ENCODE peak calls at places on chromosomes 12 and 14, in eight cellular contexts. X is NCI-H2107, F is COR-L47, V is T-cell, C is occipital lobe, P is GM23248, M is dermis blood vessel endothelial cell, U is astrocyte. O is an unnamed sample.

GRCh38 chr12:77941396-77941795 is 110.7 kb downstream of the NAV3 start:
- DNase-seq in P (peak; percentile 21), X (no peak), U (no peak), C (no peak), V (no peak), F (no peak), M (peak; percentile 16), O (no peak)

GRCh38 chr12:6272300-6273208 is 37.9 kb upstream of the PLEKHG6 start:
- DNase-seq in F (no peak), P (no peak), M (no peak), X (peak; percentile 80), C (no peak), U (peak; percentile 74), V (no peak), O (peak; percentile 82)

GRCh38 chr14:80930836-80931389 is 10.6 kb downstream of the CEP128 start:
- DNase-seq in P (peak; percentile 92), F (no peak), V (peak; percentile 53), M (peak; percentile 65), C (no peak), U (peak; percentile 93), X (no peak), O (no peak)

GRCh38 chr14:99199854-99200653 is 71.9 kb downstream of the BCL11B start:
- DNase-seq in F (no peak), X (no peak), P (peak; percentile 8), C (no peak), U (no peak), M (no peak), V (no peak), O (no peak)

GRCh38 chr12:132677492-132677891 is 9.7 kb downstream of the POLE start:
- DNase-seq in C (no peak), V (no peak), U (no peak), X (no peak), M (no peak), F (no peak), P (no peak), O (no peak)

GRCh38 chr12:40946612-40947194 is 241.4 kb upstream of the PDZRN4 start:
- DNase-seq in M (peak; percentile 64), P (peak; percentile 58), V (no peak), F (peak; percentile 12), U (peak; percentile 26), C (no peak), X (peak; percentile 7), O (no peak)

GRCh38 chr14:54627718-54628345 is 60.9 kb downstream of the SAMD4A start:
- DNase-seq in C (no peak), X (no peak), M (peak; percentile 81), V (peak; percentile 34), U (peak; percentile 62), F (no peak), P (peak; percentile 77), O (no peak)

GRCh38 chr12:55842681-55843429 is at the start of gene MMP19:
- DNase-seq in V (no peak), U (peak; percentile 70), F (no peak), M (peak; percentile 63), C (no peak), X (no peak), P (peak; percentile 87), O (peak; percentile 87)

GRCh38 chr12:67893003-67893402 is 96.2 kb upstream of the IFNG-AS1 start:
- DNase-seq in P (no peak), C (no peak), U (no peak), X (peak; percentile 59), M (no peak), F (no peak), V (no peak), O (no peak)

GRCh38 chr12:91663331-91663998 is 480.8 kb upstream of the DCN start:
- DNase-seq in P (no peak), V (no peak), U (no peak), X (no peak), C (no peak), F (peak; percentile 47), M (peak; percentile 30), O (no peak)

GRCh38 chr14:72521968-72522741 is 371.7 kb downstream of the DPF3 start:
- DNase-seq in M (no peak), X (no peak), P (peak; percentile 37), F (no peak), V (no peak), U (no peak), C (no peak), O (no peak)

GRCh38 chr14:50871914-50872732 is at the start of gene ABHD12B:
- DNase-seq in U (no peak), F (no peak), M (peak; percentile 19), V (no peak), C (no peak), P (peak; percentile 53), X (no peak), O (peak; percentile 73)

GRCh38 chr12:75553398-75553797 is 42.0 kb upstream of the KRR1 start:
- DNase-seq in M (no peak), P (peak; percentile 14), F (no peak), X (no peak), V (no peak), U (peak; percentile 52), C (no peak), O (peak; percentile 66)

GRCh38 chr14:33642641-33643342 is 308.1 kb downstream of the EGLN3 start:
- DNase-seq in V (no peak), U (peak; percentile 78), C (no peak), X (no peak), M (no peak), P (peak; percentile 34), F (no peak), O (no peak)

GRCh38 chr12:49060237-49061156 is at the start of gene KMT2D:
- DNase-seq in M (peak; percentile 97), U (peak; percentile 97), C (peak; percentile 90), V (peak; percentile 84), X (peak; percentile 86), F (peak; percentile 92), P (peak; percentile 99), O (peak; percentile 98)

GRCh38 chr12:19131020-19131431 is 1.5 kb downstream of the PLEKHA5 start:
- DNase-seq in C (peak; percentile 32), P (peak; percentile 70), U (peak; percentile 54), X (no peak), V (no peak), M (peak; percentile 39), F (no peak), O (no peak)

GRCh38 chr12:30694971-30695326 is 720 bp downstream of the IPO8 start:
- DNase-seq in P (peak; percentile 71), M (peak; percentile 69), F (peak; percentile 11), V (no peak), C (peak; percentile 14), U (peak; percentile 30), X (peak; percentile 17), O (peak; percentile 87)

GRCh38 chr12:121089031-121089812 is 43.5 kb upstream of the P2RX7 start:
- DNase-seq in X (no peak), F (no peak), P (no peak), V (no peak), M (peak; percentile 54), C (no peak), U (no peak), O (peak; percentile 77)

GRCh38 chr14:47435331-47435965 is 240.0 kb downstream of the MDGA2 start:
- DNase-seq in F (no peak), M (no peak), P (no peak), V (no peak), U (no peak), X (no peak), C (no peak), O (no peak)

GRCh38 chr12:48972213-48973021 is 882 bp upstream of the WNT10B start:
- DNase-seq in X (no peak), V (no peak), M (no peak), C (no peak), P (peak; percentile 71), U (peak; percentile 35), F (no peak), O (peak; percentile 72)

GRCh38 chr14:81386379-81386778 is 13.7 kb downstream of the STON2 start:
- DNase-seq in U (no peak), V (no peak), C (no peak), X (no peak), M (no peak), F (no peak), P (no peak), O (no peak)

GRCh38 chr14:88792572-88793258 is at the start of gene EML5:
- DNase-seq in M (peak; percentile 74), F (peak; percentile 83), U (peak; percentile 31), V (peak; percentile 78), P (peak; percentile 81), X (peak; percentile 88), C (peak; percentile 81), O (peak; percentile 92)

GRCh38 chr12:112906712-112907414 is at the start of gene OAS1:
- DNase-seq in M (peak; percentile 61), P (peak; percentile 51), V (peak; percentile 10), C (no peak), X (peak; percentile 21), U (peak; percentile 15), F (no peak), O (no peak)

GRCh38 chr12:44223736-44224135 is 387.9 kb downstream of the TMEM117 start:
- DNase-seq in P (no peak), C (no peak), X (no peak), V (no peak), F (no peak), U (no peak), M (no peak), O (no peak)

GRCh38 chr12:41407240-41407799 is 219.2 kb downstream of the PDZRN4 start:
- DNase-seq in U (no peak), P (no peak), M (no peak), V (no peak), C (no peak), F (peak; percentile 11), X (no peak), O (no peak)

GRCh38 chr14:94787655-94788054 is 17.7 kb upstream of the GSC start:
- DNase-seq in X (no peak), F (no peak), U (no peak), C (no peak), P (no peak), M (no peak), V (no peak), O (no peak)

GRCh38 chr14:76500480-76500879 is 124.5 kb downstream of the ESRRB start:
- DNase-seq in X (no peak), V (no peak), F (no peak), P (no peak), U (no peak), M (no peak), C (no peak), O (peak; percentile 26)

GRCh38 chr14:26175659-26176058 is 422.2 kb downstream of the NOVA1 start:
- DNase-seq in C (no peak), U (no peak), F (no peak), V (no peak), X (no peak), M (no peak), P (no peak), O (no peak)

GRCh38 chr14:67526676-67527459 is 6.2 kb upstream of the PLEKHH1 start:
- DNase-seq in P (peak; percentile 58), M (peak; percentile 71), U (peak; percentile 16), X (peak; percentile 64), F (peak; percentile 58), C (peak; percentile 29), V (no peak), O (peak; percentile 86)

GRCh38 chr12:106343213-106343509 is 14.4 kb upstream of the POLR3B start:
- DNase-seq in M (no peak), X (no peak), V (no peak), U (no peak), C (no peak), P (no peak), F (no peak), O (no peak)

O was measured in endodermal cell.